ENCODE peak calls at places on chromosomes 2 and 18, in five cellular contexts. X is tibial nerve; R is Calu3; I is activated CD4-positive, alpha-beta T cell treated with anti-CD3 and anti-CD28 coated beads for 24 hours; J is stimulated activated naive B cell treated with anti-CD40 and anti-IgM and Interleukin-4, amounts not matched to agents 10 μg/mL and 1 μg/mL and 100 μg/mL, for 72 hours. S is an unnamed sample.

GRCh38 chr2:62196278-62196901 is 475 bp downstream of the B3GNT2 start:
- DNase-seq in J (peak), I (peak), R (peak), X (peak), S (no peak)

GRCh38 chr2:98085649-98086048 is 1.3 kb upstream of the VWA3B start:
- DNase-seq in X (no peak), R (no peak), I (no peak), J (no peak), S (no peak)

GRCh38 chr2:95343429-95344207 is 46.5 kb downstream of the KCNIP3 start:
- DNase-seq in X (no peak), J (no peak), I (no peak), R (no peak), S (peak)

GRCh38 chr2:74385396-74385795 is 5.3 kb upstream of the DCTN1 start:
- DNase-seq in I (no peak), J (no peak), X (no peak), R (no peak), S (peak)

GRCh38 chr2:240250150-240250984 is 109.9 kb upstream of the OTOS start:
- DNase-seq in X (no peak), J (no peak), R (no peak), I (no peak), S (no peak)

GRCh38 chr2:118013221-118013723 is 598 bp downstream of the CCDC93 start:
- DNase-seq in I (no peak), R (peak), J (peak), X (no peak), S (no peak)

GRCh38 chr2:199456383-199457146 is 1.2 kb downstream of the SATB2 start:
- DNase-seq in J (no peak), I (no peak), R (no peak), X (no peak), S (no peak)

GRCh38 chr2:144382848-144383247 is 137.1 kb downstream of the ZEB2 start:
- DNase-seq in X (no peak), I (no peak), J (peak), R (no peak), S (no peak)

GRCh38 chr2:152491139-152491472 is 156.1 kb downstream of the FMNL2 start:
- DNase-seq in R (no peak), I (no peak), J (no peak), X (peak), S (no peak)

GRCh38 chr18:24827500-24827899 is 367.1 kb downstream of the HRH4 start:
- DNase-seq in X (no peak), R (no peak), J (no peak), I (no peak), S (no peak)

GRCh38 chr2:80149991-80150390 is 154.6 kb downstream of the LRRTM1 start:
- DNase-seq in I (no peak), R (no peak), X (no peak), J (no peak), S (no peak)

GRCh38 chr2:127293758-127294562 is at the start of gene ERCC3:
- DNase-seq in X (peak), R (peak), J (peak), I (peak), S (peak)

GRCh38 chr2:56191617-56192016 is 7.8 kb downstream of the CCDC85A start:
- DNase-seq in R (peak), J (no peak), I (no peak), X (no peak), S (no peak)

GRCh38 chr2:170221317-170222288 is 43.7 kb downstream of the MYO3B start:
- DNase-seq in J (no peak), I (no peak), X (no peak), R (no peak), S (no peak)

GRCh38 chr2:47269316-47270232 is 114.5 kb upstream of the STPG4 start:
- DNase-seq in J (no peak), X (no peak), R (peak), I (no peak), S (peak)

GRCh38 chr2:3635171-3636008 is 22.6 kb upstream of the ALLC start:
- DNase-seq in X (no peak), R (no peak), I (no peak), J (no peak), S (no peak)

GRCh38 chr2:14072338-14072737 is 560.2 kb upstream of the LRATD1 start:
- DNase-seq in I (no peak), J (no peak), X (no peak), R (no peak), S (no peak)

GRCh38 chr2:70214958-70215357 is 24.1 kb upstream of the C2orf42 start:
- DNase-seq in J (no peak), R (no peak), X (no peak), I (no peak), S (no peak)

GRCh38 chr2:159209341-159210306 is 76.9 kb downstream of the WDSUB1 start:
- DNase-seq in J (no peak), I (no peak), R (no peak), X (no peak), S (no peak)

GRCh38 chr2:176134978-176135575 is 5.6 kb downstream of the HOXD8 start:
- DNase-seq in R (no peak), X (no peak), I (no peak), J (no peak), S (no peak)

GRCh38 chr2:100230754-100231153 is 88.4 kb upstream of the AFF3 start:
- DNase-seq in R (no peak), J (no peak), I (no peak), X (no peak), S (no peak)

GRCh38 chr2:206920936-206921335 is 18.4 kb upstream of the CPO start:
- DNase-seq in R (no peak), X (no peak), J (no peak), I (no peak), S (no peak)

GRCh38 chr18:53534695-53535094 is 689.8 kb downstream of the MBD2 start:
- DNase-seq in I (no peak), R (no peak), J (no peak), X (peak), S (no peak)

GRCh38 chr18:28757466-28758008 is 580.6 kb upstream of the CDH2 start:
- DNase-seq in R (no peak), J (no peak), X (no peak), I (no peak), S (no peak)

GRCh38 chr2:240791821-240792657 is 28.0 kb downstream of the KIF1A start:
- DNase-seq in X (no peak), J (no peak), I (no peak), R (no peak), S (no peak)

S was measured in ascending aorta.